ENCODE peak calls at places on chromosome 22, in nine cellular contexts. One of them, this sample, is unnamed.
A peak's percentile ranks its signal among the peaks of the same experiment; 100 is the strongest.

GRCh38 chr22:50701076-50701419 is 28.4 kb downstream of the SHANK3 start:
- DNase-seq in NCI-H345: no peak
- DNase-seq in IMR-90: no peak
- DNase-seq in AG09319: no peak
- DNase-seq in cerebellar cortex: peak; percentile 80
- DNase-seq in hippocampal formation: no peak
- DNase-seq in endothelial cell of umbilical vein: no peak
- DNase-seq in RWPE1: no peak
- DNase-seq in CD8-positive, alpha-beta T cell: no peak
- DNase-seq in this sample: no peak

GRCh38 chr22:37470087-37470445 is 16.1 kb downstream of the MFNG start:
- DNase-seq in NCI-H345: no peak
- DNase-seq in IMR-90: no peak
- DNase-seq in AG09319: no peak
- DNase-seq in cerebellar cortex: no peak
- DNase-seq in hippocampal formation: no peak
- DNase-seq in endothelial cell of umbilical vein: no peak
- DNase-seq in RWPE1: no peak
- DNase-seq in CD8-positive, alpha-beta T cell: no peak
- DNase-seq in this sample: no peak

GRCh38 chr22:42519544-42520237 is at the start of gene RRP7A:
- DNase-seq in NCI-H345: peak; percentile 65
- DNase-seq in IMR-90: peak; percentile 54
- DNase-seq in AG09319: peak; percentile 30
- DNase-seq in cerebellar cortex: peak; percentile 72
- DNase-seq in hippocampal formation: peak; percentile 88
- DNase-seq in endothelial cell of umbilical vein: peak; percentile 79
- DNase-seq in RWPE1: peak; percentile 50
- DNase-seq in CD8-positive, alpha-beta T cell: peak; percentile 83
- DNase-seq in this sample: peak; percentile 29

GRCh38 chr22:32473388-32473952 is 1.1 kb upstream of the FBXO7 start:
- DNase-seq in NCI-H345: peak; percentile 63
- DNase-seq in IMR-90: peak; percentile 70
- DNase-seq in AG09319: peak; percentile 23
- DNase-seq in cerebellar cortex: peak; percentile 71
- DNase-seq in hippocampal formation: peak; percentile 80
- DNase-seq in endothelial cell of umbilical vein: peak; percentile 81
- DNase-seq in RWPE1: peak; percentile 23
- DNase-seq in CD8-positive, alpha-beta T cell: peak; percentile 39
- DNase-seq in this sample: peak; percentile 71

GRCh38 chr22:48250937-48251530 is 1488.6 kb downstream of the TBC1D22A start:
- DNase-seq in NCI-H345: no peak
- DNase-seq in IMR-90: no peak
- DNase-seq in AG09319: no peak
- DNase-seq in cerebellar cortex: no peak
- DNase-seq in hippocampal formation: no peak
- DNase-seq in endothelial cell of umbilical vein: no peak
- DNase-seq in RWPE1: no peak
- DNase-seq in CD8-positive, alpha-beta T cell: no peak
- DNase-seq in this sample: no peak

GRCh38 chr22:21044931-21045584 is 688 bp upstream of the LRRC74B start:
- DNase-seq in NCI-H345: no peak
- DNase-seq in IMR-90: peak; percentile 65
- DNase-seq in AG09319: no peak
- DNase-seq in cerebellar cortex: no peak
- DNase-seq in hippocampal formation: no peak
- DNase-seq in endothelial cell of umbilical vein: no peak
- DNase-seq in RWPE1: no peak
- DNase-seq in CD8-positive, alpha-beta T cell: no peak
- DNase-seq in this sample: no peak

GRCh38 chr22:19891350-19892248 is 36.9 kb upstream of the GNB1L start:
- DNase-seq in NCI-H345: peak; percentile 77
- DNase-seq in IMR-90: peak; percentile 89
- DNase-seq in AG09319: no peak
- DNase-seq in cerebellar cortex: peak; percentile 36
- DNase-seq in hippocampal formation: no peak
- DNase-seq in endothelial cell of umbilical vein: peak; percentile 90
- DNase-seq in RWPE1: peak; percentile 87
- DNase-seq in CD8-positive, alpha-beta T cell: peak; percentile 79
- DNase-seq in this sample: peak; percentile 85

GRCh38 chr22:30781271-30781875 is 86.7 kb downstream of the OSBP2 start:
- DNase-seq in NCI-H345: no peak
- DNase-seq in IMR-90: peak; percentile 16
- DNase-seq in AG09319: no peak
- DNase-seq in cerebellar cortex: no peak
- DNase-seq in hippocampal formation: no peak
- DNase-seq in endothelial cell of umbilical vein: no peak
- DNase-seq in RWPE1: no peak
- DNase-seq in CD8-positive, alpha-beta T cell: no peak
- DNase-seq in this sample: peak; percentile 40

GRCh38 chr22:19913337-19913936 is 28.1 kb upstream of the COMT start:
- DNase-seq in NCI-H345: no peak
- DNase-seq in IMR-90: no peak
- DNase-seq in AG09319: no peak
- DNase-seq in cerebellar cortex: no peak
- DNase-seq in hippocampal formation: no peak
- DNase-seq in endothelial cell of umbilical vein: no peak
- DNase-seq in RWPE1: no peak
- DNase-seq in CD8-positive, alpha-beta T cell: no peak
- DNase-seq in this sample: no peak

GRCh38 chr22:49966716-49967332 is 6.3 kb downstream of the PIM3 start:
- DNase-seq in NCI-H345: no peak
- DNase-seq in IMR-90: no peak
- DNase-seq in AG09319: no peak
- DNase-seq in cerebellar cortex: no peak
- DNase-seq in hippocampal formation: no peak
- DNase-seq in endothelial cell of umbilical vein: peak; percentile 24
- DNase-seq in RWPE1: no peak
- DNase-seq in CD8-positive, alpha-beta T cell: no peak
- DNase-seq in this sample: no peak

GRCh38 chr22:33918676-33919590 is 1.3 kb downstream of the LARGE1 start:
- DNase-seq in NCI-H345: peak; percentile 30
- DNase-seq in IMR-90: peak; percentile 45
- DNase-seq in AG09319: no peak
- DNase-seq in cerebellar cortex: peak; percentile 29
- DNase-seq in hippocampal formation: no peak
- DNase-seq in endothelial cell of umbilical vein: no peak
- DNase-seq in RWPE1: no peak
- DNase-seq in CD8-positive, alpha-beta T cell: no peak
- DNase-seq in this sample: peak; percentile 22

GRCh38 chr22:18104566-18104965 is 6.0 kb upstream of the TUBA8 start:
- DNase-seq in NCI-H345: no peak
- DNase-seq in IMR-90: peak; percentile 26
- DNase-seq in AG09319: no peak
- DNase-seq in cerebellar cortex: no peak
- DNase-seq in hippocampal formation: no peak
- DNase-seq in endothelial cell of umbilical vein: no peak
- DNase-seq in RWPE1: no peak
- DNase-seq in CD8-positive, alpha-beta T cell: no peak
- DNase-seq in this sample: no peak

GRCh38 chr22:44449061-44449682 is 48.9 kb downstream of the RTL6 start:
- DNase-seq in NCI-H345: no peak
- DNase-seq in IMR-90: peak; percentile 93
- DNase-seq in AG09319: peak; percentile 68
- DNase-seq in cerebellar cortex: no peak
- DNase-seq in hippocampal formation: no peak
- DNase-seq in endothelial cell of umbilical vein: no peak
- DNase-seq in RWPE1: peak; percentile 19
- DNase-seq in CD8-positive, alpha-beta T cell: no peak
- DNase-seq in this sample: peak; percentile 33

GRCh38 chr22:27842994-27843431 is 41.5 kb upstream of the MN1 start:
- DNase-seq in NCI-H345: no peak
- DNase-seq in IMR-90: no peak
- DNase-seq in AG09319: peak; percentile 73
- DNase-seq in cerebellar cortex: peak; percentile 73
- DNase-seq in hippocampal formation: peak; percentile 31
- DNase-seq in endothelial cell of umbilical vein: no peak
- DNase-seq in RWPE1: no peak
- DNase-seq in CD8-positive, alpha-beta T cell: no peak
- DNase-seq in this sample: no peak

GRCh38 chr22:37933711-37934376 is 19.6 kb downstream of the C22orf23 start:
- DNase-seq in NCI-H345: peak; percentile 33
- DNase-seq in IMR-90: peak; percentile 86
- DNase-seq in AG09319: peak; percentile 64
- DNase-seq in cerebellar cortex: peak; percentile 83
- DNase-seq in hippocampal formation: peak; percentile 55
- DNase-seq in endothelial cell of umbilical vein: peak; percentile 95
- DNase-seq in RWPE1: peak; percentile 80
- DNase-seq in CD8-positive, alpha-beta T cell: peak; percentile 78
- DNase-seq in this sample: peak; percentile 77

GRCh38 chr22:24986816-24987215 is 34.3 kb downstream of the KIAA1671 start:
- DNase-seq in NCI-H345: no peak
- DNase-seq in IMR-90: no peak
- DNase-seq in AG09319: no peak
- DNase-seq in cerebellar cortex: no peak
- DNase-seq in hippocampal formation: no peak
- DNase-seq in endothelial cell of umbilical vein: no peak
- DNase-seq in RWPE1: no peak
- DNase-seq in CD8-positive, alpha-beta T cell: no peak
- DNase-seq in this sample: no peak

GRCh38 chr22:36339171-36340065 is 48.3 kb downstream of the MYH9 start:
- DNase-seq in NCI-H345: no peak
- DNase-seq in IMR-90: peak; percentile 78
- DNase-seq in AG09319: no peak
- DNase-seq in cerebellar cortex: no peak
- DNase-seq in hippocampal formation: no peak
- DNase-seq in endothelial cell of umbilical vein: peak; percentile 52
- DNase-seq in RWPE1: no peak
- DNase-seq in CD8-positive, alpha-beta T cell: no peak
- DNase-seq in this sample: no peak

GRCh38 chr22:30984317-30984716 is 15.3 kb downstream of the TUG1 start:
- DNase-seq in NCI-H345: no peak
- DNase-seq in IMR-90: no peak
- DNase-seq in AG09319: no peak
- DNase-seq in cerebellar cortex: no peak
- DNase-seq in hippocampal formation: no peak
- DNase-seq in endothelial cell of umbilical vein: no peak
- DNase-seq in RWPE1: no peak
- DNase-seq in CD8-positive, alpha-beta T cell: no peak
- DNase-seq in this sample: no peak

GRCh38 chr22:23709107-23709506 is 18.3 kb downstream of the RGL4 start:
- DNase-seq in NCI-H345: no peak
- DNase-seq in IMR-90: peak; percentile 59
- DNase-seq in AG09319: peak; percentile 7
- DNase-seq in cerebellar cortex: no peak
- DNase-seq in hippocampal formation: no peak
- DNase-seq in endothelial cell of umbilical vein: no peak
- DNase-seq in RWPE1: no peak
- DNase-seq in CD8-positive, alpha-beta T cell: no peak
- DNase-seq in this sample: no peak

GRCh38 chr22:26502688-26503561 is 9.3 kb downstream of the TFIP11 start:
- DNase-seq in NCI-H345: no peak
- DNase-seq in IMR-90: peak; percentile 51
- DNase-seq in AG09319: no peak
- DNase-seq in cerebellar cortex: peak; percentile 31
- DNase-seq in hippocampal formation: peak; percentile 47
- DNase-seq in endothelial cell of umbilical vein: peak; percentile 64
- DNase-seq in RWPE1: no peak
- DNase-seq in CD8-positive, alpha-beta T cell: peak; percentile 64
- DNase-seq in this sample: peak; percentile 36

GRCh38 chr22:44042822-44043221 is 18.7 kb downstream of the PARVB start:
- DNase-seq in NCI-H345: no peak
- DNase-seq in IMR-90: peak; percentile 51
- DNase-seq in AG09319: no peak
- DNase-seq in cerebellar cortex: no peak
- DNase-seq in hippocampal formation: no peak
- DNase-seq in endothelial cell of umbilical vein: no peak
- DNase-seq in RWPE1: no peak
- DNase-seq in CD8-positive, alpha-beta T cell: no peak
- DNase-seq in this sample: no peak

GRCh38 chr22:27420186-27420816 is 381.3 kb downstream of the MN1 start:
- DNase-seq in NCI-H345: no peak
- DNase-seq in IMR-90: peak; percentile 25
- DNase-seq in AG09319: no peak
- DNase-seq in cerebellar cortex: no peak
- DNase-seq in hippocampal formation: no peak
- DNase-seq in endothelial cell of umbilical vein: no peak
- DNase-seq in RWPE1: no peak
- DNase-seq in CD8-positive, alpha-beta T cell: no peak
- DNase-seq in this sample: no peak

GRCh38 chr22:37806409-37807338 is 1.1 kb upstream of the GCAT start:
- DNase-seq in NCI-H345: peak; percentile 31
- DNase-seq in IMR-90: peak; percentile 52
- DNase-seq in AG09319: no peak
- DNase-seq in cerebellar cortex: peak; percentile 44
- DNase-seq in hippocampal formation: no peak
- DNase-seq in endothelial cell of umbilical vein: peak; percentile 44
- DNase-seq in RWPE1: no peak
- DNase-seq in CD8-positive, alpha-beta T cell: no peak
- DNase-seq in this sample: peak; percentile 30

GRCh38 chr22:35209203-35209602 is 48.1 kb upstream of the HMGXB4 start:
- DNase-seq in NCI-H345: no peak
- DNase-seq in IMR-90: no peak
- DNase-seq in AG09319: no peak
- DNase-seq in cerebellar cortex: no peak
- DNase-seq in hippocampal formation: no peak
- DNase-seq in endothelial cell of umbilical vein: no peak
- DNase-seq in RWPE1: no peak
- DNase-seq in CD8-positive, alpha-beta T cell: no peak
- DNase-seq in this sample: no peak

GRCh38 chr22:39117585-39118191 is 20.6 kb downstream of the APOBEC3H start:
- DNase-seq in NCI-H345: peak; percentile 4
- DNase-seq in IMR-90: peak; percentile 49
- DNase-seq in AG09319: peak; percentile 18
- DNase-seq in cerebellar cortex: peak; percentile 51
- DNase-seq in hippocampal formation: no peak
- DNase-seq in endothelial cell of umbilical vein: peak; percentile 57
- DNase-seq in RWPE1: no peak
- DNase-seq in CD8-positive, alpha-beta T cell: peak; percentile 74
- DNase-seq in this sample: peak; percentile 53

GRCh38 chr22:44181912-44182590 is 1.3 kb downstream of the PARVG start:
- DNase-seq in NCI-H345: no peak
- DNase-seq in IMR-90: no peak
- DNase-seq in AG09319: no peak
- DNase-seq in cerebellar cortex: no peak
- DNase-seq in hippocampal formation: no peak
- DNase-seq in endothelial cell of umbilical vein: no peak
- DNase-seq in RWPE1: no peak
- DNase-seq in CD8-positive, alpha-beta T cell: peak; percentile 21
- DNase-seq in this sample: no peak

GRCh38 chr22:39251762-39252460 is 7.1 kb upstream of the PDGFB start:
- DNase-seq in NCI-H345: no peak
- DNase-seq in IMR-90: no peak
- DNase-seq in AG09319: no peak
- DNase-seq in cerebellar cortex: no peak
- DNase-seq in hippocampal formation: no peak
- DNase-seq in endothelial cell of umbilical vein: no peak
- DNase-seq in RWPE1: no peak
- DNase-seq in CD8-positive, alpha-beta T cell: no peak
- DNase-seq in this sample: peak; percentile 71

GRCh38 chr22:34111210-34111824 is 191.0 kb upstream of the LARGE1 start:
- DNase-seq in NCI-H345: peak; percentile 3
- DNase-seq in IMR-90: no peak
- DNase-seq in AG09319: no peak
- DNase-seq in cerebellar cortex: peak; percentile 47
- DNase-seq in hippocampal formation: no peak
- DNase-seq in endothelial cell of umbilical vein: no peak
- DNase-seq in RWPE1: peak; percentile 0
- DNase-seq in CD8-positive, alpha-beta T cell: no peak
- DNase-seq in this sample: peak; percentile 12

GRCh38 chr22:43587574-43587973 is 175.8 kb downstream of the MPPED1 start:
- DNase-seq in NCI-H345: no peak
- DNase-seq in IMR-90: peak; percentile 24
- DNase-seq in AG09319: no peak
- DNase-seq in cerebellar cortex: no peak
- DNase-seq in hippocampal formation: no peak
- DNase-seq in endothelial cell of umbilical vein: no peak
- DNase-seq in RWPE1: no peak
- DNase-seq in CD8-positive, alpha-beta T cell: no peak
- DNase-seq in this sample: peak; percentile 22

GRCh38 chr22:44381761-44382454 is 69.2 kb upstream of the SHISAL1 start:
- DNase-seq in NCI-H345: no peak
- DNase-seq in IMR-90: no peak
- DNase-seq in AG09319: no peak
- DNase-seq in cerebellar cortex: no peak
- DNase-seq in hippocampal formation: no peak
- DNase-seq in endothelial cell of umbilical vein: no peak
- DNase-seq in RWPE1: no peak
- DNase-seq in CD8-positive, alpha-beta T cell: no peak
- DNase-seq in this sample: no peak

GRCh38 chr22:22802346-22802970 is 85.2 kb upstream of the IGLL5 start:
- DNase-seq in NCI-H345: no peak
- DNase-seq in IMR-90: no peak
- DNase-seq in AG09319: no peak
- DNase-seq in cerebellar cortex: no peak
- DNase-seq in hippocampal formation: no peak
- DNase-seq in endothelial cell of umbilical vein: no peak
- DNase-seq in RWPE1: no peak
- DNase-seq in CD8-positive, alpha-beta T cell: peak; percentile 63
- DNase-seq in this sample: no peak

This sample was measured in bronchial epithelial cell.